ENCODE peak calls at places on chromosome 11, in ten cellular contexts. K is neural progenitor cell, G is neuronal stem cell, Z is kidney epithelial cell, J is astrocyte, C is IMR-90, A is heart right ventricle, I is fibroblast of lung, N is lower lobe of right lung, H is endodermal cell. U is an unnamed sample.
A peak's percentile ranks its signal among the peaks of the same experiment; 100 is the strongest.

GRCh38 chr11:113626736-113627135 is 79.4 kb downstream of the TMPRSS5 start:
- DNase-seq in J (no peak), Z (no peak), N (no peak), K (no peak), A (no peak), H (peak; percentile 13), G (no peak), C (no peak), I (peak; percentile 16), U (no peak)

GRCh38 chr11:95330332-95330731 is 99.3 kb upstream of the SESN3 start:
- DNase-seq in N (no peak), I (no peak), J (no peak), G (no peak), Z (no peak), K (no peak), C (no peak), H (peak; percentile 64), A (no peak), U (peak; percentile 27)

GRCh38 chr11:61803889-61804647 is 11.4 kb downstream of the FEN1 start:
- DNase-seq in C (peak; percentile 49), A (no peak), J (peak; percentile 52), N (no peak), Z (no peak), K (no peak), H (no peak), G (no peak), I (peak; percentile 66), U (no peak)

GRCh38 chr11:125173556-125173955 is 9.0 kb downstream of the PKNOX2 start:
- DNase-seq in C (no peak), K (no peak), A (no peak), J (no peak), G (no peak), H (no peak), Z (no peak), I (no peak), N (no peak), U (no peak)

GRCh38 chr11:46554205-46555162 is 39.3 kb downstream of the AMBRA1 start:
- DNase-seq in J (peak; percentile 81), N (no peak), K (peak; percentile 51), C (peak; percentile 80), G (no peak), H (peak; percentile 72), A (no peak), Z (peak; percentile 71), I (peak; percentile 82), U (no peak)

GRCh38 chr11:29251738-29252137 is 765.1 kb downstream of the KCNA4 start:
- DNase-seq in Z (no peak), G (no peak), N (no peak), C (no peak), H (no peak), I (no peak), J (no peak), K (no peak), A (no peak), U (no peak)

GRCh38 chr11:96314326-96315050 is 28.5 kb downstream of the MAML2 start:
- DNase-seq in G (no peak), N (peak; percentile 57), K (no peak), Z (no peak), J (peak; percentile 87), A (peak; percentile 23), I (peak; percentile 92), C (peak; percentile 72), H (no peak), U (peak; percentile 30)

GRCh38 chr11:70466154-70466553 is 67.8 kb downstream of the CTTN start:
- DNase-seq in G (no peak), A (no peak), Z (no peak), I (peak; percentile 27), C (peak; percentile 15), J (no peak), K (no peak), N (no peak), H (peak; percentile 43), U (no peak)

GRCh38 chr11:128632151-128632791 is 44.9 kb upstream of the ETS1 start:
- DNase-seq in N (no peak), K (peak; percentile 80), G (peak; percentile 31), A (no peak), I (peak; percentile 60), H (peak; percentile 89), Z (no peak), J (peak; percentile 46), C (peak; percentile 74), U (peak; percentile 15)

GRCh38 chr11:86799680-86800075 is 664 bp upstream of the PRSS23 start:
- DNase-seq in K (peak; percentile 63), C (no peak), H (peak; percentile 72), J (no peak), G (no peak), A (no peak), Z (no peak), I (no peak), N (no peak), U (no peak)

GRCh38 chr11:43576834-43577521 is 103.6 kb upstream of the HSD17B12 start:
- DNase-seq in G (peak; percentile 79), J (peak; percentile 23), Z (no peak), A (peak; percentile 34), K (peak; percentile 93), C (peak; percentile 49), I (peak; percentile 46), H (peak; percentile 95), N (no peak), U (peak; percentile 59)

GRCh38 chr11:112400615-112401014 is 140.0 kb upstream of the PLET1 start:
- DNase-seq in Z (no peak), G (no peak), I (no peak), J (no peak), N (no peak), K (no peak), A (no peak), H (no peak), C (no peak), U (no peak)

GRCh38 chr11:20876738-20877137 is 207.4 kb downstream of the NELL1 start:
- DNase-seq in Z (no peak), J (no peak), H (no peak), G (no peak), N (no peak), C (no peak), I (no peak), A (no peak), K (no peak), U (no peak)

GRCh38 chr11:15472405-15472799 is 357.7 kb downstream of the INSC start:
- DNase-seq in Z (peak; percentile 49), H (peak; percentile 68), J (no peak), C (no peak), G (no peak), K (no peak), N (no peak), I (no peak), A (no peak), U (no peak)

GRCh38 chr11:115548878-115549528 is 44.8 kb upstream of the CADM1 start:
- DNase-seq in C (no peak), Z (no peak), J (no peak), G (no peak), A (no peak), H (peak; percentile 92), K (peak; percentile 79), N (no peak), I (no peak), U (peak; percentile 5)

GRCh38 chr11:73013021-73013420 is 129.1 kb downstream of the FCHSD2 start:
- DNase-seq in C (no peak), A (no peak), K (no peak), N (no peak), G (no peak), Z (no peak), H (no peak), I (no peak), J (no peak), U (no peak)
- H3K27me3 ChIP-seq in C (no peaks in the 10 kb centered on the region), A (no peaks in the 10 kb centered on the region), K (no peaks in the 10 kb centered on the region), N (no peaks in the 10 kb centered on the region), G (no peaks in the 10 kb centered on the region), Z (no peaks in the 10 kb centered on the region), H (no peaks in the 10 kb centered on the region), I (no peaks in the 10 kb centered on the region), J (no peaks in the 10 kb centered on the region), U (no peaks in the 10 kb centered on the region)

GRCh38 chr11:134612416-134613030 is 200.5 kb upstream of the B3GAT1 start:
- DNase-seq in J (no peak), I (no peak), C (no peak), H (no peak), Z (no peak), A (no peak), N (no peak), G (no peak), K (no peak), U (no peak)

GRCh38 chr11:134611537-134611936 is 199.5 kb upstream of the B3GAT1 start:
- DNase-seq in I (no peak), Z (no peak), A (no peak), C (no peak), G (no peak), H (no peak), J (no peak), K (no peak), N (no peak), U (no peak)

GRCh38 chr11:134614141-134614540 is 202.1 kb upstream of the B3GAT1 start:
- DNase-seq in K (no peak), N (no peak), A (no peak), Z (no peak), I (no peak), J (no peak), C (no peak), H (no peak), G (no peak), U (no peak)

GRCh38 chr11:134615041-134615615 is 203.1 kb upstream of the B3GAT1 start:
- DNase-seq in I (no peak), N (no peak), K (no peak), J (no peak), C (no peak), G (no peak), A (no peak), H (no peak), Z (no peak), U (no peak)

GRCh38 chr11:134613646-134614045 is 201.6 kb upstream of the B3GAT1 start:
- DNase-seq in H (no peak), Z (no peak), G (no peak), K (no peak), A (no peak), I (no peak), J (no peak), C (no peak), N (no peak), U (no peak)
- H3K36me3 ChIP-seq in H (no peaks in the 10 kb centered on the region), Z (no peaks in the 10 kb centered on the region), G (no peaks in the 10 kb centered on the region), K (no peaks in the 10 kb centered on the region), A (no peaks in the 10 kb centered on the region), I (no peaks in the 10 kb centered on the region), J (no peaks in the 10 kb centered on the region), C (no peaks in the 10 kb centered on the region), N (no peaks in the 10 kb centered on the region), U (no peaks in the 10 kb centered on the region)

DNA sequence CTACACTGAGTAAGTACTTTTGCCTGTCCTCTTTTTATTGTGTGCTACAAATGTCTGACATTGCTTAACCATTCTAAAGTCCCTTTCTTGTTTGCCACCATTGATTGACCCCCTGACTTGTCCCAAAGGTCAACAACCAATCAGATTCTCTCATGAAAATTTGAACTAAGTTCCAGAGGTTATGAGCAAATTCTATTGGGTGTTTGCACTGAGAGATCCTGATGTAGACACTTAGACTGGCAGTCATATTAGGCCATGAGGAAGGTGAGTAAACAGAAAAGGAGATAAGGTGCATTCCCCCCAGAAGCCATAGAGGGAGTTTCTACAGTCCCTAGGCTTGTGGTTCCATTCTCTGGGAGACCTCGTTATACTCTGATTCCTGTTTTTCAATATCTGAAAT is 101.3 kb upstream of the E2F8 start:
- DNase-seq in J (no peak), C (no peak), Z (no peak), N (no peak), K (no peak), H (no peak), A (no peak), G (no peak), I (no peak), U (no peak)
- H3K27me3 ChIP-seq in J (peaks cover 84% of the 10 kb centered on the region), C (peaks cover 78% of the 10 kb centered on the region), Z (peaks cover 48% of the 10 kb centered on the region), N (peaks cover 34% of the 10 kb centered on the region), K (peaks cover 98% of the 10 kb centered on the region), H (peaks cover 96% of the 10 kb centered on the region), A (peaks cover 4% of the 10 kb centered on the region), G (peaks cover 26% of the 10 kb centered on the region), I (peaks cover 40% of the 10 kb centered on the region), U (peaks cover 27% of the 10 kb centered on the region)

GRCh38 chr11:11940551-11940950 is 67.9 kb downstream of the DKK3 start:
- DNase-seq in J (no peak), I (no peak), K (peak; percentile 55), C (no peak), A (no peak), G (no peak), N (no peak), H (no peak), Z (no peak), U (no peak)
- H3K36me3 ChIP-seq in J (peaks cover 41% of the 10 kb centered on the region), I (peaks cover 5% of the 10 kb centered on the region), K (peaks cover 14% of the 10 kb centered on the region), C (peaks cover 19% of the 10 kb centered on the region), A (peaks cover 8% of the 10 kb centered on the region), G (peaks cover 7% of the 10 kb centered on the region), N (peaks cover 91% of the 10 kb centered on the region), H (peaks cover 88% of the 10 kb centered on the region), Z (peaks cover 1% of the 10 kb centered on the region), U (peaks cover 70% of the 10 kb centered on the region)